ENCODE peak calls at places on chromosomes 12 and 14, in nine cellular contexts. D, O, C, G, Y, S, B, J and W are unnamed samples.
A peak's percentile ranks its signal among the peaks of the same experiment; 100 is the strongest.

GRCh38 chr14:64387232-64387737 is 868 bp upstream of the MTHFD1 start:
- DNase-seq in D (no peak), O (no peak), C (peak; percentile 19), G (no peak), Y (no peak), S (no peak), B (no peak), J (peak; percentile 19), W (no peak)

GRCh38 chr14:87888136-87888999 is 104.6 kb downstream of the GALC start:
- DNase-seq in D (peak; percentile 32), O (no peak), C (no peak), G (peak; percentile 23), Y (peak; percentile 67), S (no peak), B (no peak), J (no peak), W (no peak)

GRCh38 chr14:88069677-88070076 is 64.7 kb downstream of the GPR65 start:
- DNase-seq in D (no peak), O (no peak), C (no peak), G (no peak), Y (no peak), S (no peak), B (no peak), J (no peak), W (no peak)

GRCh38 chr14:23539867-23540469 is 11.6 kb downstream of the ZFHX2 start:
- DNase-seq in D (no peak), O (no peak), C (no peak), G (no peak), Y (no peak), S (no peak), B (no peak), J (no peak), W (no peak)

GRCh38 chr12:713281-713875 is 39.0 kb upstream of the WNK1 start:
- DNase-seq in D (no peak), O (no peak), C (no peak), G (no peak), Y (no peak), S (no peak), B (no peak), J (no peak), W (no peak)

GRCh38 chr12:11824736-11825135 is 175.3 kb downstream of the ETV6 start:
- DNase-seq in D (no peak), O (no peak), C (no peak), G (no peak), Y (no peak), S (no peak), B (no peak), J (no peak), W (no peak)

GRCh38 chr14:51547260-51547659 is 104.5 kb upstream of the FRMD6 start:
- DNase-seq in D (no peak), O (peak; percentile 64), C (peak; percentile 36), G (no peak), Y (peak; percentile 74), S (no peak), B (peak; percentile 83), J (peak; percentile 100), W (no peak)

GRCh38 chr14:100522616-100523021 is 64.6 kb downstream of the BEGAIN start:
- DNase-seq in D (no peak), O (no peak), C (no peak), G (peak; percentile 26), Y (no peak), S (peak; percentile 51), B (peak; percentile 27), J (no peak), W (no peak)

GRCh38 chr12:122895757-122896636 is at the start of gene VPS37B:
- DNase-seq in D (peak; percentile 82), O (peak; percentile 69), C (peak; percentile 64), G (peak; percentile 92), Y (peak; percentile 87), S (peak; percentile 93), B (peak; percentile 91), J (peak; percentile 90), W (peak; percentile 89)

GRCh38 chr14:61469771-61470170 is 148.4 kb downstream of the PRKCH start:
- DNase-seq in D (no peak), O (no peak), C (no peak), G (no peak), Y (no peak), S (no peak), B (no peak), J (no peak), W (no peak)

GRCh38 chr14:61468063-61468825 is 146.9 kb downstream of the PRKCH start:
- DNase-seq in D (no peak), O (no peak), C (no peak), G (no peak), Y (no peak), S (no peak), B (no peak), J (no peak), W (no peak)

GRCh38 chr14:61466249-61466904 is 145.0 kb downstream of the PRKCH start:
- DNase-seq in D (peak; percentile 65), O (peak; percentile 84), C (no peak), G (no peak), Y (peak; percentile 78), S (peak; percentile 69), B (peak; percentile 80), J (peak; percentile 98), W (no peak)

GRCh38 chr14:61466905-61467280 is 145.5 kb downstream of the PRKCH start:
- DNase-seq in D (no peak), O (no peak), C (no peak), G (no peak), Y (no peak), S (no peak), B (no peak), J (no peak), W (no peak)

DNA sequence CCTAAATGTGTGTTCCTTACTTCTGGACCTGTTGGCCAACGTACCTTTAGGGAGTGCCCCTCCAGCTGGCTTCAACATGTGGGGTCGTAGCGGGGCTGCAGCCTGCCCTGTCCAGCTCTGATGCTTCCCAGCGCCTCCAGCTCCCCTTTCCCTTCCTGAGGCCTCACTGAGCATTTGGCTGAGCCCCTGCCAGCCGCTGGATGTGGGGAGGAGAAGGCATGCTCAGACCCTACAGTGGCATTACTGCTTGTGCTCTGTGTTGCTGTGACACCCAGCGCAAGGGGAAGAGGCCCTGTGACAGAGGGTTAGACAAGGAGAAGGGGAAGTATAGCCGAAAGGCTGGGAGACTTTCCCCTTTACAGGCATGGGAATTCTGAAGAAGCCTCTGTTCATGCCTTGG is 145.9 kb downstream of the PRKCH start:
- DNase-seq in D (no peak), O (no peak), C (no peak), G (no peak), Y (no peak), S (no peak), B (no peak), J (no peak), W (no peak)
- H3K4me1 ChIP-seq in D (peaks cover 20% of the 10 kb centered on the region), O (peaks cover 11% of the 10 kb centered on the region), C (peaks cover 5% of the 10 kb centered on the region), G (peaks cover 7% of the 10 kb centered on the region), Y (peaks cover 38% of the 10 kb centered on the region), S (peaks cover 45% of the 10 kb centered on the region), B (peaks cover 28% of the 10 kb centered on the region), J (peaks cover 34% of the 10 kb centered on the region), W (peaks cover 65% of the 10 kb centered on the region)

DNA sequence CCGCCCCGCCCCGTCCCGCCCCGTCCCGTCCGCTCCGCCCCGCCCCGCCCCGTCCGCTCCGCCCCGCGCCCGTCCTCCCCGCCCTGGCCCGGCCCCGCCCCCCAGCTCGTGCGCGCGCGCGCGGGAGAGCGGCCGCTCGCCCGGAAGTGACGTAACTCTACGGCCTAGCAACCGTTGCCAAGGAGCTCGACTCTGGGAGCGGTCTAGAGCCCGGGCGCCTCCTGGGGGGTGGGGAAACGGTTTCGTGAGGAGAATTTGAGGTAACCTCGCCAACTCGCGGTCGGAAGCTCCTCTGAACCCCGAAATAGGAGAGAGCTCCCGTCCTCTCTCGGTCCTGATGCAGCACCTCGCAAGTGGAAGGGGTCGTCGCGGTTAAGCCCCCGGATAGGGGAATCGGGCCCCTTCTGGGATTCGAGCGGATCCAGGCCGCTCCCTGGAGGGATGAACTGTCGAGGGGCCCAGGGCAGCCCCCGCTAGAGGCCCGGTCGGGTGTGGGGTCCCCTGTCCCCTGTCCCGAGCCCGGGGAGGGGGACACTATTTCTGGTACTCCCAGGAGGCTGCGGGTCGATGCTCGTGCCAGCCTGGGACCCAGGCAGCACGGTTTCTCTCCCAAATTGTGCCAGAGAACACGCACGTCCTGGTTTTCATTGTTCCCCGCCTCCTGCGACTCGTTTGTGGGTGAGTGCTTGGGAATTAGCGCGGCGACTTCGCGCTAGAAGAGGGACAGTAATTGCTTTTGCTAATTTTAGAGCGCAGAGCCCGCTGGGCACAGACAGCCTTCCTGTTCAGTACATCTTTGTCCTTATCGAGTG is at the start of gene IFT81:
- DNase-seq in D (peak; percentile 96), O (peak; percentile 96), C (peak; percentile 95), G (peak; percentile 99), Y (peak; percentile 97), S (peak; percentile 97), B (peak; percentile 98), J (peak; percentile 90), W (peak; percentile 95)
- TF ChIP-seq CTCF in D (no peak), O (no peak), C (no peak), G (no peak), Y (no peak), S (no peak), B (no peak), J (no peak), W (no peak)

GRCh38 chr12:57797938-57798337 is 15.4 kb downstream of the TSFM start:
- DNase-seq in D (no peak), O (no peak), C (no peak), G (no peak), Y (no peak), S (no peak), B (no peak), J (no peak), W (no peak)

GRCh38 chr12:57800965-57801364 is 17.6 kb downstream of the AVIL start:
- DNase-seq in D (no peak), O (no peak), C (no peak), G (no peak), Y (no peak), S (no peak), B (no peak), J (no peak), W (no peak)

GRCh38 chr12:57796996-57797395 is 14.4 kb downstream of the TSFM start:
- DNase-seq in D (no peak), O (no peak), C (no peak), G (no peak), Y (no peak), S (no peak), B (no peak), J (no peak), W (no peak)

GRCh38 chr12:57793920-57794319 is 11.3 kb downstream of the TSFM start:
- DNase-seq in D (no peak), O (no peak), C (no peak), G (no peak), Y (no peak), S (no peak), B (no peak), J (peak; percentile 90), W (no peak)

DNA sequence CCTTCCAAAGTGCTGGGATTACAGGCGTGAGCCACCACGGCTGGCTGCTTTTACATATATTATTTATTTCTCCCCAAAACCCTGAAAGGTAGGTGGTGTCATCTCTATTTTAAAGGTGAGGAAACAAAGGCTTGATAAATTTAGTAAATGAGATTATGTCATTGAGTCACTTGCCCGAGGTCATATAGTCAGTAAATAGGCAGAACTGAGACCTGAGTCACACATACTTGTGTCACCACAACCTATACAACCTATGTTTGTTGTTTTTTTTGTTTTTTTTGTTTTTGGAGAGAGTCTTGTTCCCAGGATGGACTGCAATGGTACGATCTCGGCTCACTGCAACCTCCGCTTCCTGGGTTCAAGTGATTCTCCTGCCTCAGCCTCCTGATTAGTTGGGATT is 12.8 kb downstream of the TSFM start:
- DNase-seq in D (no peak), O (no peak), C (no peak), G (no peak), Y (no peak), S (no peak), B (no peak), J (peak; percentile 37), W (no peak)
- H3K36me3 ChIP-seq in D (peaks cover 94% of the 10 kb centered on the region), O (no peaks in the 10 kb centered on the region), C (peaks cover 3% of the 10 kb centered on the region), G (peaks cover 6% of the 10 kb centered on the region), Y (peaks cover 67% of the 10 kb centered on the region), S (peaks cover 79% of the 10 kb centered on the region), B (peaks cover 93% of the 10 kb centered on the region), J (peaks cover 39% of the 10 kb centered on the region), W (peaks cover 93% of the 10 kb centered on the region)

GRCh38 chr14:74567219-74567618 is 44.8 kb downstream of the LTBP2 start:
- DNase-seq in D (no peak), O (no peak), C (no peak), G (no peak), Y (no peak), S (no peak), B (no peak), J (no peak), W (no peak)
- H3K4me1 ChIP-seq in D (no peaks in the 10 kb centered on the region), O (peaks cover 29% of the 10 kb centered on the region), C (no peaks in the 10 kb centered on the region), G (no peaks in the 10 kb centered on the region), Y (peaks cover 95% of the 10 kb centered on the region), S (peaks cover 44% of the 10 kb centered on the region), B (peaks cover 18% of the 10 kb centered on the region), J (peaks cover 41% of the 10 kb centered on the region), W (peaks cover 62% of the 10 kb centered on the region)